ENCODE peak calls at places on chromosomes 16 and 17, in seven cellular contexts. P is MCF 10A, O is NB4, Z is GM12865, A is psoas muscle, G is fibroblast of mammary gland, T is fibroblast of the aortic adventitia. S is an unnamed sample.

GRCh38 chr17:76444518-76445311 is 8.2 kb downstream of the UBE2O start:
- DNase-seq in P (no peak), O (no peak), Z (peak), A (no peak), G (peak), T (peak), S (no peak)

GRCh38 chr16:27911486-27911885 is 152.0 kb downstream of the GSG1L start:
- DNase-seq in P (no peak), O (no peak), Z (no peak), A (no peak), G (no peak), T (no peak), S (no peak)

GRCh38 chr17:63140255-63140654 is 174.2 kb downstream of the TANC2 start:
- DNase-seq in P (peak), O (peak), Z (peak), A (no peak), G (peak), T (peak), S (no peak)

GRCh38 chr17:39973496-39973895 is 7.1 kb upstream of the PSMD3 start:
- DNase-seq in P (peak), O (no peak), Z (no peak), A (no peak), G (peak), T (no peak), S (no peak)

GRCh38 chr16:58814348-58814801 is 80.3 kb upstream of the GOT2 start:
- DNase-seq in P (peak), O (peak), Z (peak), A (no peak), G (peak), T (peak), S (peak)

GRCh38 chr17:18314059-18314730 is 599 bp downstream of the TOP3A start:
- DNase-seq in P (peak), O (peak), Z (no peak), A (no peak), G (no peak), T (peak), S (no peak)

GRCh38 chr16:17358846-17359245 is 111.9 kb downstream of the XYLT1 start:
- DNase-seq in P (no peak), O (peak), Z (no peak), A (no peak), G (peak), T (peak), S (no peak)

GRCh38 chr17:78263063-78263735 is 31.8 kb downstream of the TMEM235 start:
- DNase-seq in P (no peak), O (no peak), Z (no peak), A (no peak), G (no peak), T (no peak), S (no peak)

GRCh38 chr17:34393401-34393800 is 30.4 kb upstream of the CCL1 start:
- DNase-seq in P (no peak), O (no peak), Z (no peak), A (no peak), G (no peak), T (no peak), S (no peak)

GRCh38 chr17:44909681-44910144 is 5.6 kb downstream of the GFAP start:
- DNase-seq in P (peak), O (no peak), Z (no peak), A (no peak), G (peak), T (peak), S (no peak)

GRCh38 chr16:673399-673991 is 2.0 kb upstream of the RHBDL1 start:
- DNase-seq in P (no peak), O (no peak), Z (no peak), A (no peak), G (no peak), T (no peak), S (no peak)

GRCh38 chr16:674968-675883 is at the start of gene RHBDL1:
- DNase-seq in P (no peak), O (peak), Z (peak), A (peak), G (peak), T (peak), S (no peak)

GRCh38 chr16:672851-673250 is 2.6 kb upstream of the RHBDL1 start:
- DNase-seq in P (no peak), O (no peak), Z (no peak), A (no peak), G (no peak), T (no peak), S (no peak)

GRCh38 chr16:675884-676564 is 553 bp downstream of the RHBDL1 start:
- DNase-seq in P (no peak), O (no peak), Z (no peak), A (no peak), G (no peak), T (no peak), S (no peak)

GRCh38 chr16:674214-674881 is 1.1 kb upstream of the RHBDL1 start:
- DNase-seq in P (no peak), O (no peak), Z (no peak), A (no peak), G (no peak), T (no peak), S (no peak)
- TF ChIP-seq CTCF in P (no peak), O (no peak), Z (no peak), A (no peak), G (no peak), T (no peak), S (no peak)

GRCh38 chr16:9091867-9092281 is 430 bp downstream of the HAPSTR1 start:
- DNase-seq in P (no peak), O (peak), Z (peak), A (peak), G (no peak), T (no peak), S (no peak)

GRCh38 chr16:9090101-9090959 is 1.1 kb upstream of the HAPSTR1 start:
- DNase-seq in P (no peak), O (no peak), Z (peak), A (peak), G (no peak), T (no peak), S (peak)

GRCh38 chr16:9092282-9092962 is 978 bp downstream of the HAPSTR1 start:
- DNase-seq in P (no peak), O (peak), Z (peak), A (peak), G (no peak), T (no peak), S (peak)

GRCh38 chr16:9089660-9090059 is 1.8 kb upstream of the HAPSTR1 start:
- DNase-seq in P (no peak), O (no peak), Z (no peak), A (no peak), G (no peak), T (no peak), S (no peak)

GRCh38 chr16:9090960-9091866 is at the start of gene HAPSTR1:
- DNase-seq in P (peak), O (peak), Z (peak), A (peak), G (peak), T (peak), S (peak)
- TF ChIP-seq CTCF in P (no peak), O (no peak), Z (no peak), A (no peak), G (no peak), T (no peak), S (no peak)

GRCh38 chr17:38676706-38677504 is 2.1 kb upstream of the EPOP start:
- DNase-seq in P (peak), O (peak), Z (peak), A (peak), G (peak), T (peak), S (peak)
- TF ChIP-seq CTCF in P (peak), O (peak), Z (peak), A (peak), G (peak), T (peak), S (peak)

DNA sequence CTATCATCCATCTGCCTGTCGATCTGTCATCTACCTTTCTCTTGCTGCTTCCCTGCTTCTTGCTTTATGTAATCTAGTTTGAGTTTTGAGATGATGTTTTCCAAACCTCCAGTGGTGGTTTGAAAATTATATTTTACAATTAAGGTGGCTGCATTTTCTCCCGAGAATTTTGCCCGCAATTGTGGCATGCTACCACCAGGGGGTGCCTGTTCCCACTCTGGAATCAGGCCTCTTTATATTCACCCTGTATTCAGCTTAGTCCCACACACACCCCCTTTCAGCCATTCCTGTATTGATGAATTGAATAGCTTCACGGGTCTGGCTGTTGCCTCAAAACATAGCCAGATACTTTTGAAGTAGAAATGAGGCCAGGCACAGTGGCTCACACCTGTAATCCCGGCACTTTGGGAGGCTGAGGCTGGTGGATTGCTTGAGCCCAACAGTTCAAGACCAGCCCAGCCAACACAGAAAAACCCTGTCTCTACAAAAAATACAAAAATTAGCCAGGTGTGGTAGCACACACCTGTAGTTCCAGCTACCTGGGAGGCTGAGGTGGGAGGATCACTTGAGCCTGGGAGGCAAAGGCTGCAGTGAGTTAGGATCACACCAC is 3.2 kb downstream of the PRSS22 start:
- DNase-seq in P (no peak), O (peak), Z (peak), A (no peak), G (peak), T (no peak), S (peak)
- TF ChIP-seq CTCF in P (peak), O (peak), Z (peak), A (peak), G (peak), T (peak), S (peak)

DNA sequence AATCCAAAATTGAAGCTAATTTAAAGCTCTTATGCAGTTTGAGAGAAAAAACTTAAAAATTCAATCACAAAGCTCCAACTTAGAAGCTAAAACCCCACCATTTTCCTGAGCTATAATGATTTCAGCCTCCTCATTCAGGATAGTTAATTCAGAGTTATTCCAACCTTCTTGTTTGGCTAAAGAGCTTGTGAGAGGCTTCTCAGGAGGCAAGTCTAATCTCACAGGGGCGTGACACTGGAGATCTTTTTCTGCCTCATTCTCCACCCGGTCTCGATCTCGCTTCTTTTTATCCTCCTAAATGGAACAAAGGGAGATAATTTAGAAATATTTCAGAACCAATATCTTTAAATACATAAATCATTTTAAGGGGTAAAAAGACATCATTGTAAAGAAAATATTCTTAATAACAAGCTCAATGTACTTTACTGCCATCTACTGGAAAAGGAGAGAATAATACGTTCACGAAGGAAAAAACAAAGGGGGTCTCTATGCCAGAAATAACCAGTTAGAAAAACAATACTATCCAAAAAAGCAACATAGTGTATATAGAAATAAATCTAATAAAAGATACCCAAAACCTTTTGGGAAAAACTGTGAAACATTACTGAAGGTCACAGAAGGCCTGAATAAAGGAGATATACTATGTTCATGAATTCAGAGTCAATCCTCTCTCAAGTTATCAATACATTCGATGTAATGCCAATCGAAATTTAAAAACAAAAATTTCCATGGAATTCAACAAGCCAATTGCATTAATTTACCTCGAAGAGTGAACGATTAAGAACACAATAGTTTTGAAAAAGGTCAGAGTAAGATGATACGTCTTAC is 13.9 kb downstream of the BRD7 start:
- DNase-seq in P (no peak), O (peak), Z (no peak), A (no peak), G (peak), T (peak), S (no peak)
- TF ChIP-seq CTCF in P (peak), O (peak), Z (peak), A (peak), G (peak), T (peak), S (peak)

S was measured in GM10248.